ENCODE peak calls at places on chromosomes 12 and 14, in nine cellular contexts. A is kidney tubule cell; N is mesothelial cell of epicardium; P is transverse colon; D is endothelial cell; Q is nucleus accumbens; J is skeletal muscle cell; C is central memory CD8-positive, alpha-beta T cell; X is naive thymus-derived CD8-positive, alpha-beta T cell. W is an unnamed sample.

GRCh38 chr14:77133718-77134338 is 7.8 kb downstream of the ZDHHC22 start:
- DNase-seq in P (peak), J (peak), Q (no peak), A (peak), D (peak), X (peak), N (peak), C (peak), W (peak)

GRCh38 chr12:3869860-3870259 is 3.3 kb downstream of the PARP11 start:
- DNase-seq in D (no peak), J (no peak), Q (no peak), X (peak), A (no peak), N (no peak), C (no peak), P (no peak), W (no peak)

GRCh38 chr12:62907067-62907466 is 27.9 kb downstream of the PPM1H start:
- DNase-seq in P (no peak), J (no peak), A (no peak), Q (no peak), N (no peak), C (no peak), D (no peak), X (no peak), W (no peak)

GRCh38 chr12:132158677-132159554 is 14.7 kb downstream of the NOC4L start:
- DNase-seq in X (no peak), P (no peak), Q (no peak), N (no peak), C (no peak), J (no peak), D (no peak), A (no peak), W (no peak)

GRCh38 chr14:73269729-73270651 is 32.7 kb downstream of the PAPLN start:
- DNase-seq in N (no peak), J (no peak), Q (no peak), A (peak), P (peak), X (no peak), C (no peak), D (peak), W (no peak)

GRCh38 chr12:116360579-116361403 is 83.3 kb upstream of the MED13L start:
- DNase-seq in X (no peak), P (no peak), J (no peak), C (no peak), A (no peak), N (no peak), Q (no peak), D (no peak), W (no peak)

GRCh38 chr12:5101686-5102085 is 58.0 kb downstream of the KCNA5 start:
- DNase-seq in P (no peak), D (no peak), Q (no peak), J (no peak), X (no peak), A (no peak), C (no peak), N (no peak), W (no peak)

GRCh38 chr12:401235-402126 is at the start of gene CCDC77:
- DNase-seq in P (peak), A (peak), Q (no peak), X (peak), D (peak), C (peak), J (peak), N (peak), W (peak)

GRCh38 chr12:9711664-9712063 is 21.2 kb downstream of the CLECL1 start:
- DNase-seq in N (no peak), J (no peak), Q (no peak), C (no peak), D (no peak), A (peak), X (no peak), P (no peak), W (no peak)

GRCh38 chr12:86349196-86349595 is 93.0 kb upstream of the MGAT4C start:
- DNase-seq in N (no peak), C (no peak), D (no peak), X (no peak), Q (no peak), J (no peak), P (no peak), A (no peak), W (no peak)

GRCh38 chr12:1463073-1463905 is 131.1 kb downstream of the FBXL14 start:
- DNase-seq in C (no peak), P (no peak), Q (no peak), X (no peak), J (no peak), A (no peak), D (no peak), N (no peak), W (no peak)

GRCh38 chr14:33435911-33436310 is 497.2 kb downstream of the NPAS3 start:
- DNase-seq in Q (no peak), J (peak), D (no peak), N (no peak), P (no peak), A (peak), X (no peak), C (no peak), W (peak)

GRCh38 chr14:106277503-106277902 is 751.1 kb downstream of the TMEM121 start:
- DNase-seq in A (peak), P (peak), D (no peak), C (no peak), X (peak), Q (no peak), N (no peak), J (no peak), W (no peak)

GRCh38 chr12:63985456-63985855 is 141.0 kb downstream of the SRGAP1 start:
- DNase-seq in Q (no peak), A (no peak), N (no peak), P (no peak), C (no peak), D (no peak), J (no peak), X (no peak), W (no peak)

GRCh38 chr12:119036878-119037493 is 55.6 kb downstream of the SRRM4 start:
- DNase-seq in C (no peak), N (no peak), P (peak), X (no peak), Q (no peak), J (no peak), D (peak), A (peak), W (no peak)

GRCh38 chr12:49200882-49201594 is 12.2 kb upstream of the TUBA1A start:
- DNase-seq in D (no peak), Q (no peak), A (peak), N (no peak), J (no peak), C (no peak), X (peak), P (no peak), W (peak)

GRCh38 chr12:24387381-24387780 is 437.9 kb upstream of the SOX5 start:
- DNase-seq in Q (no peak), C (no peak), P (no peak), J (no peak), D (no peak), N (no peak), A (no peak), X (no peak), W (no peak)

GRCh38 chr14:81400852-81401251 is 728 bp upstream of the STON2 start:
- DNase-seq in P (peak), Q (no peak), A (peak), J (peak), X (no peak), C (no peak), N (no peak), D (no peak), W (peak)

GRCh38 chr12:52611080-52611468 is 7.3 kb downstream of the KRT73 start:
- DNase-seq in N (peak), D (no peak), C (peak), J (no peak), X (no peak), Q (no peak), A (no peak), P (no peak), W (no peak)

GRCh38 chr14:79076428-79076827 is 906.3 kb downstream of the NRXN3 start:
- DNase-seq in N (no peak), J (no peak), D (no peak), P (no peak), X (no peak), A (no peak), C (no peak), Q (no peak), W (no peak)

GRCh38 chr12:113655479-113655878 is 183.8 kb upstream of the LHX5 start:
- DNase-seq in X (no peak), Q (no peak), P (no peak), A (no peak), N (no peak), C (no peak), D (no peak), J (no peak), W (no peak)

GRCh38 chr14:60647837-60648168 is 1.5 kb downstream of the SIX1 start:
- DNase-seq in C (no peak), Q (no peak), N (no peak), D (no peak), P (no peak), J (no peak), A (no peak), X (no peak), W (no peak)

GRCh38 chr14:104424406-104425072 is 155.0 kb upstream of the C14orf180 start:
- DNase-seq in C (no peak), J (no peak), A (no peak), D (no peak), P (no peak), N (peak), X (no peak), Q (peak), W (no peak)

GRCh38 chr12:52971701-52972329 is 22.9 kb downstream of the KRT18 start:
- DNase-seq in J (no peak), A (peak), D (no peak), Q (no peak), C (no peak), N (no peak), P (peak), X (no peak), W (peak)

GRCh38 chr12:47750916-47751470 is 7.7 kb downstream of the RAPGEF3 start:
- DNase-seq in Q (no peak), X (no peak), A (no peak), N (no peak), P (no peak), D (no peak), C (no peak), J (no peak), W (no peak)

GRCh38 chr12:57889541-57889989 is 43.0 kb upstream of the CTDSP2 start:
- DNase-seq in P (peak), Q (no peak), N (no peak), A (no peak), C (no peak), J (peak), D (no peak), X (no peak), W (peak)

GRCh38 chr14:84036863-84037262 is 1493.1 kb upstream of the FLRT2 start:
- DNase-seq in P (no peak), C (no peak), X (no peak), Q (no peak), J (peak), N (no peak), D (no peak), A (peak), W (peak)

GRCh38 chr14:45201908-45202307 is 51.1 kb downstream of the MIS18BP1 start:
- DNase-seq in N (no peak), J (no peak), C (no peak), Q (no peak), X (no peak), D (peak), A (no peak), P (no peak), W (no peak)

GRCh38 chr12:108176292-108176691 is 47.2 kb downstream of the WSCD2 start:
- DNase-seq in J (no peak), N (no peak), D (no peak), P (no peak), A (no peak), Q (no peak), C (no peak), X (no peak), W (no peak)

GRCh38 chr12:105738036-105738435 is 400.7 kb downstream of the NUAK1 start:
- DNase-seq in A (no peak), N (no peak), D (no peak), Q (no peak), J (no peak), C (no peak), X (no peak), P (no peak), W (no peak)

GRCh38 chr14:51520087-51520486 is 131.6 kb upstream of the FRMD6 start:
- DNase-seq in J (no peak), X (no peak), D (no peak), N (no peak), P (no peak), Q (no peak), A (no peak), C (no peak), W (no peak)

GRCh38 chr12:122870867-122871664 is 24.9 kb downstream of the VPS37B start:
- DNase-seq in A (no peak), J (no peak), C (no peak), N (no peak), D (no peak), X (no peak), P (peak), Q (peak), W (no peak)

GRCh38 chr14:52377940-52378339 is 63.8 kb downstream of the PTGER2 start:
- DNase-seq in C (no peak), X (no peak), J (no peak), Q (no peak), A (no peak), N (no peak), P (no peak), D (no peak), W (no peak)

GRCh38 chr12:111440152-111440551 is 34.4 kb downstream of the SH2B3 start:
- DNase-seq in Q (no peak), X (no peak), D (no peak), J (no peak), P (no peak), C (no peak), A (no peak), N (no peak), W (no peak)

GRCh38 chr12:53870122-53870521 is 68.5 kb upstream of the HOXC13 start:
- DNase-seq in A (no peak), N (no peak), Q (no peak), P (no peak), D (no peak), C (no peak), X (no peak), J (no peak), W (no peak)

GRCh38 chr12:52616680-52617402 is 1.5 kb downstream of the KRT73 start:
- DNase-seq in X (no peak), Q (no peak), C (no peak), N (no peak), P (no peak), D (no peak), A (no peak), J (no peak), W (no peak)

GRCh38 chr12:115553622-115554021 is 723.9 kb downstream of the MED13L start:
- DNase-seq in C (no peak), A (no peak), Q (no peak), P (no peak), D (no peak), X (no peak), J (no peak), N (no peak), W (no peak)

GRCh38 chr12:125355614-125356013 is 290.4 kb downstream of the AACS start:
- DNase-seq in A (no peak), J (no peak), P (no peak), C (no peak), X (no peak), D (no peak), N (no peak), Q (no peak), W (no peak)